ENCODE peak calls at places on chromosome 22, in four cellular contexts. K, Y, Q and Z are unnamed samples.

GRCh38 chr22:26576026-26576680 is 13.8 kb downstream of the TPST2 start:
- DNase-seq in Q (no peak), K (no peak), Y (no peak), Z (no peak)

GRCh38 chr22:19719055-19719482 is 4.3 kb upstream of the GP1BB start:
- DNase-seq in Q (peak; percentile 41), K (no peak), Y (no peak), Z (no peak)

GRCh38 chr22:31275576-31275975 is 16.7 kb downstream of the PIK3IP1 start:
- DNase-seq in Y (no peak), K (no peak), Q (no peak), Z (no peak)

GRCh38 chr22:27378994-27379393 is 422.6 kb downstream of the MN1 start:
- DNase-seq in Y (no peak), K (no peak), Q (peak; percentile 50), Z (no peak)

GRCh38 chr22:23522642-23523251 is 57.3 kb downstream of the IGLL1 start:
- DNase-seq in K (no peak), Q (no peak), Y (peak; percentile 75), Z (peak; percentile 30)

GRCh38 chr22:46569848-46570695 is 32.7 kb upstream of the CELSR1 start:
- DNase-seq in K (no peak), Q (peak; percentile 22), Y (peak; percentile 51), Z (peak; percentile 23)

GRCh38 chr22:28112548-28113043 is 193.5 kb upstream of the PITPNB start:
- DNase-seq in Q (no peak), Y (no peak), K (no peak), Z (no peak)

GRCh38 chr22:26949193-26949592 is 291.8 kb downstream of the MIAT start:
- DNase-seq in Y (no peak), K (no peak), Q (peak; percentile 45), Z (no peak)

GRCh38 chr22:46501701-46502100 is 35.7 kb downstream of the CELSR1 start:
- DNase-seq in Q (no peak), Y (no peak), K (no peak), Z (no peak)

GRCh38 chr22:31625661-31626426 is 36.2 kb downstream of the PISD start:
- DNase-seq in Y (peak; percentile 79), Q (no peak), K (no peak), Z (no peak)

GRCh38 chr22:29670615-29671014 is 49.2 kb upstream of the CABP7 start:
- DNase-seq in Y (no peak), K (no peak), Q (no peak), Z (no peak)

GRCh38 chr22:47130883-47131610 is 368.6 kb downstream of the TBC1D22A start:
- DNase-seq in Q (peak; percentile 9), K (no peak), Y (no peak), Z (no peak)

GRCh38 chr22:34281738-34282137 is 361.5 kb upstream of the LARGE1 start:
- DNase-seq in K (no peak), Y (no peak), Q (no peak), Z (no peak)

GRCh38 chr22:23205330-23205729 is 25.0 kb downstream of the BCR start:
- DNase-seq in K (no peak), Q (no peak), Y (no peak), Z (no peak)

GRCh38 chr22:48429621-48430020 is 1398.1 kb downstream of the BRD1 start:
- DNase-seq in K (no peak), Q (no peak), Y (no peak), Z (no peak)

GRCh38 chr22:28299760-28300159 is 379.9 kb downstream of the TTC28 start:
- DNase-seq in Q (no peak), K (no peak), Y (no peak), Z (no peak)

GRCh38 chr22:19996694-19997384 is 19.8 kb downstream of the ARVCF start:
- DNase-seq in K (no peak), Q (peak; percentile 11), Y (peak; percentile 50), Z (no peak)

DNA sequence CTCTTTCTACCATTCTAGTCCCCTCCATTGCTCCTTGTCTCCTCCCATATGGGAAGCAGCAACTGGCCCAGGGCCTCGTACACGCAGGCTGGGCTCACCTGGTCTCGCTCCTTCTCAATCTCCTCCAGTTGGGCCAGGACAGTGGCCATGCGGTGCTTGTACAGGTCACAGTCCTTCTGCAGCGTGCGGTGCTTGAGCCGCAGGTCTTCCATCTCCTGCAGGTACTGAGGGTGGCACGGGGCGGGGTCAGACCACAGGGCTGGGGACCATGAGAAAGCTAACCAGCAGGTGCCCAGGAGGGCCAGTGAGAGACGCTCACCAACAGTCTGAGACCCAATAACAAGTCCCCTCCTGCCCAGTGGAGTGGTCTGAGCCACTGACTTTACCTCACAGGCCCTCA is 11.5 kb downstream of the CARD10 start:
- DNase-seq in Y (no peak), Q (peak; percentile 23), K (no peak), Z (peak; percentile 62)
- H3K27ac ChIP-seq in Y (no peak overlapping the region), Q (no peak overlapping the region), K (no peak overlapping the region), Z (peak overlapping the region; percentile 73)

GRCh38 chr22:49948573-49948957 is 12.0 kb upstream of the PIM3 start:
- DNase-seq in Y (peak; percentile 84), Q (no peak), K (no peak), Z (no peak)

GRCh38 chr22:49948116-49948515 is 12.5 kb upstream of the PIM3 start:
- DNase-seq in Y (no peak), Q (peak; percentile 81), K (no peak), Z (no peak)

GRCh38 chr22:49950396-49950994 is 10.1 kb upstream of the PIM3 start:
- DNase-seq in Q (no peak), K (no peak), Y (peak; percentile 78), Z (no peak)

GRCh38 chr22:49949914-49950292 is 10.7 kb upstream of the PIM3 start:
- DNase-seq in K (no peak), Q (no peak), Y (peak; percentile 65), Z (no peak)

DNA sequence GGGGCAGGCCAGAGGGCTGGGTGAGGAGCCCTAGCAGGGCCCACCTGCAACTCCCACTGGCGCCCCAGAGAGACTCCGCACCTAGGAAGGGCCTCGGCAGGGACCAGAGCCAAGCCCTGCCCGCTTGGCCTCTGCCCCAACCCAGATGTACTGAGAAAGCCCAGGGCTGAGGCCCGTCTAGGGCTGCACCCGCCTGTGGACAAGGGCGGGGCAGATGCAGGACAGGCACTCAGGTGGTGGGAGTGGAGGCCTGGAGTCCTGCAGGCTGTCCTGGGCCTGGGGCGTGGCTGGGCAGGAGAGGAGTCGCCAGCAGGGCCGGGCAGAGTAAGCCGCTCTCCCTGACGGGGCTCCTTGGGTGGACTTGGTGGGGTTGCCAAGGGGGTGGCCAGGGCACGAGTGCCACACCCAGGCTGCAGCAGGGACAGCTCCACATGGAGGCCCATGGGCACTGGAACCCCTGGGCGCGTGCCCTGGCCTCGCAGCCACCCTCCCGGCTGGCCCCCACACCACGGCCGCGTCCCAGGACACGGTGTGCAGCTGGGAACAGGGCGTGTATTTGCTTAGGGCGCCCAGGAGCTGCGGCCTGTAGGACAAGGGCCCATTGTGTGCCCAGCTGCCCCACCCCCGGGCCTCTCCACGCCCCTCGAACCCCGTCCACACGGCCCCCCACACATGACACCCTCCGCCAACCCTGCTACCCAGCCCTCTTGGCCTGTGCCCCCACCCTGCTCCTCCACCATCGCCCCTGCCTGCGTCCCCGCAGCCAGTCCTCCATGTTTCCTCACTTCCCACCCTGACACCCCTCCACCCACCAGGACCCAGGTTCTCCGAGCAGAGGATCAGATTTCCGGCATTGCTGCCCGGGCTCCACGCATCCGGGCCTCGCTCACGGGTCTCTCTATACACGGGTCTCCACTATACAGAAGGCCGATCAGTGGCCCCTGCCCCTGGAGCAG is 11.3 kb upstream of the PIM3 start:
- DNase-seq in Y (peak; percentile 93), Q (peak; percentile 96), K (no peak), Z (no peak)
- H3K4me1 ChIP-seq in Y (peaks cover 63% of the 10 kb centered on the region), Q (peaks cover 61% of the 10 kb centered on the region), K (peaks cover 16% of the 10 kb centered on the region), Z (peaks cover 48% of the 10 kb centered on the region)

GRCh38 chr22:17706947-17707346 is 67.3 kb downstream of the BID start:
- DNase-seq in K (no peak), Y (no peak), Q (no peak), Z (no peak)

GRCh38 chr22:17707526-17707925 is 66.7 kb downstream of the BID start:
- DNase-seq in Q (no peak), Y (no peak), K (no peak), Z (no peak)

GRCh38 chr22:17703811-17704210 is 65.3 kb downstream of the BCL2L13 start:
- DNase-seq in Y (no peak), Q (no peak), K (no peak), Z (no peak)

GRCh38 chr22:17706451-17706900 is 67.8 kb downstream of the BID start:
- DNase-seq in Y (no peak), Q (no peak), K (no peak), Z (no peak)

GRCh38 chr22:17705565-17706450 is 67.3 kb downstream of the BCL2L13 start:
- DNase-seq in K (no peak), Y (no peak), Q (no peak), Z (no peak)
- H3K27ac ChIP-seq in K (peak overlapping the region; percentile 15), Y (peak overlapping the region; percentile 76), Q (no peak overlapping the region), Z (peak overlapping the region; percentile 85)

GRCh38 chr22:37994049-37994448 is 9.7 kb upstream of the SOX10 start:
- DNase-seq in K (peak; percentile 29), Y (no peak), Q (no peak), Z (no peak)
- H3K4me1 ChIP-seq in K (peaks cover 38% of the 10 kb centered on the region), Y (no peaks in the 10 kb centered on the region), Q (no peaks in the 10 kb centered on the region), Z (peaks cover 10% of the 10 kb centered on the region)

GRCh38 chr22:42983470-42983869 is 31.5 kb downstream of the PACSIN2 start:
- DNase-seq in Q (no peak), Y (no peak), K (no peak), Z (no peak)

GRCh38 chr22:42984814-42985540 is 30.0 kb downstream of the PACSIN2 start:
- DNase-seq in Y (no peak), Q (no peak), K (no peak), Z (no peak)

GRCh38 chr22:42984397-42984796 is 30.6 kb downstream of the PACSIN2 start:
- DNase-seq in Q (no peak), K (no peak), Y (no peak), Z (no peak)

GRCh38 chr22:42986115-42986514 is 28.8 kb downstream of the PACSIN2 start:
- DNase-seq in K (no peak), Y (no peak), Q (no peak), Z (no peak)

DNA sequence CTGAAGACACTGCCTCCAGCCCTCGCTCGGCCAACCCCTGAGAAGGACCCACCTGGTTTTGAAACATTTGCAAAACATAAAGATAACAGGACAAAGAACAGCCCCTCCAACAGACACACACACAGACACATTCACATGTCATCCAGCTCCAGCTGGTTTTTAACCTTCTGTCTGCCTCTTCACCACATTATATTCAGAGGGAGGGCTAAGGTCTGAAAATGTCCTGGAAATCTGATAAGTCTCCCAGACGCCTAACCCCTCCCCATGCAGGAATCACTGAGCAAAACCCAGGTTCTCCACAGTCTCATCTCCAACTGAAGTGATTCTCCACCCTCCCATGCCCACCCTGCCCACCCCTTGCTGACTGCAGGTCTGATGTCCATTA is 29.4 kb downstream of the PACSIN2 start:
- DNase-seq in K (no peak), Q (no peak), Y (no peak), Z (no peak)
- H3K27ac ChIP-seq in K (no peak overlapping the region), Q (no peak overlapping the region), Y (no peak overlapping the region), Z (no peak overlapping the region)

DNA sequence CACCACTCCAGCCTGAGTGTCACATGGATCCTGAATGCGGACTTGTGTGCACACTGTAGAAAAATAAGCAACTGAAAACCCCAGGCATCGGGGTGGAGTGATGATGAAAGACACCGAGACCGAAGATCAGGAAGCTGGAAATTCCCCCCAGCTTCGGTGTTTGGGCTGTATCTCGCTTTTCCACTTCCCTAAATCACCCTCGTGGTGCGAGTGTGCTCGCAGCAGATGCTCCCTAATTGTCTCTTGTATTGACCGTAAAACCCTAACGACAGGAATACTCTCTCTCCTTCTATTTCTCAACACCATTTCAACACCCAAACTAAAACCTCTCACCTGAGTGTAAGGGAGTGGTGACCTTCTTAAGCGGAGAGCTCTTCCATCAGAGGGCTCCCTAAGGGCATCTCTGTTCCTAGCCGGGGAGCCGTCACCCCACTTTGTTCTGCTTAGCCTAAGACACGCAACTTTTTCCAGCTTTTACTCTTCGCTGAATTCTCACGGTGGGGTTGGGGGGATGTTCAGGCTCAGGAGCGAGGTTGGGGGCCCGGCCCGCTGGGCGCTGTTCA is 637 bp upstream of the GRK3 start:
- DNase-seq in Y (peak; percentile 73), K (no peak), Q (no peak), Z (no peak)
- H3K4me1 ChIP-seq in Y (peaks cover 57% of the 10 kb centered on the region), K (peaks cover 13% of the 10 kb centered on the region), Q (no peaks in the 10 kb centered on the region), Z (peaks cover 11% of the 10 kb centered on the region)